ENCODE peak calls at places on chromosome 18, in seven cellular contexts. One of them, this sample, is unnamed.

GRCh38 chr18:30457156-30457555 is 585.4 kb downstream of the DSC3 start:
- DNase-seq in colonic mucosa: no peak
- DNase-seq in heart right ventricle: no peak
- DNase-seq in thyroid gland: no peak
- DNase-seq in GM23248: no peak
- DNase-seq in effector memory CD4-positive, alpha-beta T cell: no peak
- DNase-seq in GM12878: no peak
- DNase-seq in this sample: no peak

GRCh38 chr18:45291616-45292612 is 323.4 kb upstream of the SLC14A2 start:
- DNase-seq in colonic mucosa: no peak
- DNase-seq in heart right ventricle: no peak
- DNase-seq in thyroid gland: no peak
- DNase-seq in GM23248: peak; percentile 56
- DNase-seq in effector memory CD4-positive, alpha-beta T cell: no peak
- DNase-seq in GM12878: no peak
- DNase-seq in this sample: no peak

GRCh38 chr18:44079602-44080001 is 601.1 kb upstream of the SETBP1 start:
- DNase-seq in colonic mucosa: no peak
- DNase-seq in heart right ventricle: no peak
- DNase-seq in thyroid gland: no peak
- DNase-seq in GM23248: peak; percentile 69
- DNase-seq in effector memory CD4-positive, alpha-beta T cell: no peak
- DNase-seq in GM12878: no peak
- DNase-seq in this sample: no peak

GRCh38 chr18:79399275-79400081 is 3.7 kb downstream of the NFATC1 start:
- DNase-seq in colonic mucosa: no peak
- DNase-seq in heart right ventricle: no peak
- DNase-seq in thyroid gland: no peak
- DNase-seq in GM23248: peak; percentile 29
- DNase-seq in effector memory CD4-positive, alpha-beta T cell: no peak
- DNase-seq in GM12878: no peak
- DNase-seq in this sample: peak; percentile 61

GRCh38 chr18:74040459-74041332 is 106.9 kb downstream of the FBXO15 start:
- DNase-seq in colonic mucosa: peak; percentile 61
- DNase-seq in heart right ventricle: no peak
- DNase-seq in thyroid gland: no peak
- DNase-seq in GM23248: peak; percentile 56
- DNase-seq in effector memory CD4-positive, alpha-beta T cell: no peak
- DNase-seq in GM12878: no peak
- DNase-seq in this sample: peak; percentile 60

GRCh38 chr18:74286106-74286856 is 5.5 kb downstream of the CYB5A start:
- DNase-seq in colonic mucosa: no peak
- DNase-seq in heart right ventricle: no peak
- DNase-seq in thyroid gland: no peak
- DNase-seq in GM23248: peak; percentile 23
- DNase-seq in effector memory CD4-positive, alpha-beta T cell: no peak
- DNase-seq in GM12878: no peak
- DNase-seq in this sample: no peak

GRCh38 chr18:8635087-8635486 is 25.9 kb downstream of the RAB12 start:
- DNase-seq in colonic mucosa: no peak
- DNase-seq in heart right ventricle: no peak
- DNase-seq in thyroid gland: no peak
- DNase-seq in GM23248: peak; percentile 42
- DNase-seq in effector memory CD4-positive, alpha-beta T cell: no peak
- DNase-seq in GM12878: no peak
- DNase-seq in this sample: no peak

GRCh38 chr18:35132284-35132910 is 91.2 kb downstream of the MAPRE2 start:
- DNase-seq in colonic mucosa: no peak
- DNase-seq in heart right ventricle: no peak
- DNase-seq in thyroid gland: no peak
- DNase-seq in GM23248: no peak
- DNase-seq in effector memory CD4-positive, alpha-beta T cell: no peak
- DNase-seq in GM12878: no peak
- DNase-seq in this sample: no peak

GRCh38 chr18:36149514-36150289 is 20.0 kb downstream of the ELP2 start:
- DNase-seq in colonic mucosa: no peak
- DNase-seq in heart right ventricle: no peak
- DNase-seq in thyroid gland: no peak
- DNase-seq in GM23248: no peak
- DNase-seq in effector memory CD4-positive, alpha-beta T cell: no peak
- DNase-seq in GM12878: peak; percentile 32
- DNase-seq in this sample: no peak

GRCh38 chr18:35729971-35730668 is 148.6 kb downstream of the GALNT1 start:
- DNase-seq in colonic mucosa: no peak
- DNase-seq in heart right ventricle: no peak
- DNase-seq in thyroid gland: no peak
- DNase-seq in GM23248: no peak
- DNase-seq in effector memory CD4-positive, alpha-beta T cell: no peak
- DNase-seq in GM12878: no peak
- DNase-seq in this sample: no peak

GRCh38 chr18:59669872-59670657 is 27.2 kb downstream of the CCBE1 start:
- DNase-seq in colonic mucosa: no peak
- DNase-seq in heart right ventricle: no peak
- DNase-seq in thyroid gland: no peak
- DNase-seq in GM23248: peak; percentile 50
- DNase-seq in effector memory CD4-positive, alpha-beta T cell: no peak
- DNase-seq in GM12878: no peak
- DNase-seq in this sample: no peak

GRCh38 chr18:3710712-3711269 is 260.8 kb downstream of the TGIF1 start:
- DNase-seq in colonic mucosa: peak; percentile 89
- DNase-seq in heart right ventricle: no peak
- DNase-seq in thyroid gland: peak; percentile 75
- DNase-seq in GM23248: peak; percentile 56
- DNase-seq in effector memory CD4-positive, alpha-beta T cell: no peak
- DNase-seq in GM12878: no peak
- DNase-seq in this sample: peak; percentile 72

GRCh38 chr18:28588884-28589549 is 412.1 kb upstream of the CDH2 start:
- DNase-seq in colonic mucosa: no peak
- DNase-seq in heart right ventricle: no peak
- DNase-seq in thyroid gland: no peak
- DNase-seq in GM23248: peak; percentile 45
- DNase-seq in effector memory CD4-positive, alpha-beta T cell: no peak
- DNase-seq in GM12878: no peak
- DNase-seq in this sample: no peak

GRCh38 chr18:35041752-35042379 is 653 bp downstream of the MAPRE2 start:
- DNase-seq in colonic mucosa: peak; percentile 35
- DNase-seq in heart right ventricle: no peak
- DNase-seq in thyroid gland: no peak
- DNase-seq in GM23248: peak; percentile 32
- DNase-seq in effector memory CD4-positive, alpha-beta T cell: no peak
- DNase-seq in GM12878: no peak
- DNase-seq in this sample: no peak

GRCh38 chr18:10916865-10917264 is 232.5 kb downstream of the PIEZO2 start:
- DNase-seq in colonic mucosa: no peak
- DNase-seq in heart right ventricle: no peak
- DNase-seq in thyroid gland: no peak
- DNase-seq in GM23248: no peak
- DNase-seq in effector memory CD4-positive, alpha-beta T cell: no peak
- DNase-seq in GM12878: no peak
- DNase-seq in this sample: no peak

DNA sequence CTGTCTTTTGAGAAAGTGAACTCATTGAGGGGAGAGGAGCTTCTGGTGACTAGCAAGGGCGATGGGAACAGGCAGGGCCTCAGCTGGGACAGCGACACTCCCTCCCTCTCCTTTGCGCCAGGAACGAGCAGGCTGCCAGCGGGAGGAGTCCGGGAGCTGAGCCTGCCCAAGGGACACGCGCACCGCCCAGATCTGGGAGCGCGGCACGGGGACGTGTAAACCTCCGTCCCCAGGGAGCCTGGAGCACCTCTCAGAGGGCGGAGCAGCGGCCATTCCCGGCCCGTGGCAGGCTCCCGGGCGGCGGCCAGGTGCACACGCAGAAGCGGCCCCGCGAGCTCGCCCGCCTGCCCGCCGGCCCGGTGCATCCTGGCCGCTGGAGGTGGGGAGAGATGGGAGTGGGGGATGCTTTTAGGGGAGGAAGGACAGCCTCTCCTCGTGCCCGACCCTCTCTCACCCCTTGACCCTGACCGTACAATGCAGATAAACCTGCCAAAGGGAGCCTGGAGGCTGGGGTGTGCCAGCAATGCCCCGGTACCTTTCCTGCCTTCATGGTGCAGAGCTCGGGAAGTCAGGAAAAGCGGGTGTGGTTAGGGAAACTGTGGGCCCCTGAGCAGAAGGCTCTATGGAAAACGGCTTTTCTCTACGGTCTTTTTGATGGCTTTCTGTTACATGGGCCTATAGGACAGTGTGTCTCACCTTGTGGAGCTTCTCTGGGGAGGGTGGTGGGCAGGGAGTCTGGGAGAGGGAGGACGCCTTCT is 2.2 kb downstream of the AQP4 start:
- DNase-seq in colonic mucosa: peak; percentile 68
- DNase-seq in heart right ventricle: peak; percentile 61
- DNase-seq in thyroid gland: peak; percentile 96
- DNase-seq in GM23248: peak; percentile 3
- DNase-seq in effector memory CD4-positive, alpha-beta T cell: no peak
- DNase-seq in GM12878: no peak
- DNase-seq in this sample: peak; percentile 91
- H3K4me3 ChIP-seq in colonic mucosa: peak overlapping the region; percentile 31
- H3K4me3 ChIP-seq in heart right ventricle: peak overlapping the region; percentile 48
- H3K4me3 ChIP-seq in thyroid gland: peak overlapping the region; percentile 28
- H3K4me3 ChIP-seq in GM23248: no peak overlapping the region
- H3K4me3 ChIP-seq in effector memory CD4-positive, alpha-beta T cell: no peak overlapping the region
- H3K4me3 ChIP-seq in GM12878: no peak overlapping the region
- H3K4me3 ChIP-seq in this sample: peak overlapping the region; percentile 53

GRCh38 chr18:23876496-23876895 is 138.1 kb upstream of the TTC39C start:
- DNase-seq in colonic mucosa: no peak
- DNase-seq in heart right ventricle: no peak
- DNase-seq in thyroid gland: no peak
- DNase-seq in GM23248: no peak
- DNase-seq in effector memory CD4-positive, alpha-beta T cell: no peak
- DNase-seq in GM12878: no peak
- DNase-seq in this sample: no peak

GRCh38 chr18:23871410-23871809 is 143.1 kb upstream of the TTC39C start:
- DNase-seq in colonic mucosa: peak; percentile 62
- DNase-seq in heart right ventricle: peak; percentile 22
- DNase-seq in thyroid gland: no peak
- DNase-seq in GM23248: no peak
- DNase-seq in effector memory CD4-positive, alpha-beta T cell: peak; percentile 73
- DNase-seq in GM12878: peak; percentile 21
- DNase-seq in this sample: no peak

GRCh38 chr18:23870963-23871362 is 143.6 kb upstream of the TTC39C start:
- DNase-seq in colonic mucosa: peak; percentile 46
- DNase-seq in heart right ventricle: no peak
- DNase-seq in thyroid gland: no peak
- DNase-seq in GM23248: no peak
- DNase-seq in effector memory CD4-positive, alpha-beta T cell: no peak
- DNase-seq in GM12878: no peak
- DNase-seq in this sample: no peak

GRCh38 chr18:23875966-23876365 is 138.6 kb upstream of the TTC39C start:
- DNase-seq in colonic mucosa: no peak
- DNase-seq in heart right ventricle: no peak
- DNase-seq in thyroid gland: no peak
- DNase-seq in GM23248: no peak
- DNase-seq in effector memory CD4-positive, alpha-beta T cell: no peak
- DNase-seq in GM12878: no peak
- DNase-seq in this sample: no peak

DNA sequence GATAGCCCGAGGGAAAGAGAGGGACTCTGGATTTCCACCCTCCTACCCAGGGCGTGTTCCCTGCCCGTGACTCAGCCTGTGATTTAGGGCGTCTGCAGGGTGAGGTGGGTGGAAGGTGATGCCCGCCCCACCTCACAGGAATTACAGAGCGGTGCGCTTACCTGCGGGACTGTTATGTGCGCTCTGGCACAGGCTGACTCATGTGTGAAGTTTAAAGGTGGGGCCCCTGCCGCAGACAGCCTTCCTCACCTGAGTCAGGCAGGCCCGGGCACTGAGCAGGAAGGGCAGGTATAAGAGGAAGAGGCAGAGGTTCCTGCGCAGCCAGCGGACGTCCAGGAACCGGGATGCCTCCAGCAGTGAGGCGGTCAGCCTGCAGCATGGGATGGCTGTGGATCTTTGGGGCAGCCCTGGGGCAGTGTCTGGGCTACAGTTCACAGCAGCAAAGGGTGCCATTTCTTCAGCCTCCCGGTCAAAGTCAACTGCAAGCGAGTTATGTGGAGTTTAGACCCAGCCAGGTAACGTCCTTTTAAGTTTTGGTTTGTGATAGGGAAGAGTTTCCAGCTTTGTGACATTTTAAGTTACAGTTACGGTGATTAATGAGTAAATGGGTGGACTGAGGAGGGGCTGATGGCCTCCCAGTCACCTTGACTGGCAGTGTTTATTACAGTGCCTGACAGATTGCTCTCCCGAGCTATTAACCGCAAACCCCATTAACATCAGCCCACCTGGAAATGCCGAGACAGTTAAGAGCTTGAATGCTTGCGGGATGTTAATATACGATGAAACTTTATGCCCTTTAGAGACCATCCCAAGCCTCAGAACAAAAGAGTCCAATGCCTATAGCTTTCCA is 141.6 kb upstream of the TTC39C start:
- DNase-seq in colonic mucosa: peak; percentile 90
- DNase-seq in heart right ventricle: no peak
- DNase-seq in thyroid gland: no peak
- DNase-seq in GM23248: no peak
- DNase-seq in effector memory CD4-positive, alpha-beta T cell: peak; percentile 58
- DNase-seq in GM12878: no peak
- DNase-seq in this sample: no peak
- H3K4me1 ChIP-seq in colonic mucosa: no peaks in the 10 kb centered on the region
- H3K4me1 ChIP-seq in heart right ventricle: peaks cover 5% of the 10 kb centered on the region
- H3K4me1 ChIP-seq in thyroid gland: no peaks in the 10 kb centered on the region
- H3K4me1 ChIP-seq in GM23248: no peaks in the 10 kb centered on the region
- H3K4me1 ChIP-seq in effector memory CD4-positive, alpha-beta T cell: peaks cover 26% of the 10 kb centered on the region
- H3K4me1 ChIP-seq in GM12878: peaks cover 12% of the 10 kb centered on the region
- H3K4me1 ChIP-seq in this sample: no peaks in the 10 kb centered on the region

GRCh38 chr18:26312196-26312595 is 86.0 kb downstream of the TAF4B start:
- DNase-seq in colonic mucosa: no peak
- DNase-seq in heart right ventricle: no peak
- DNase-seq in thyroid gland: no peak
- DNase-seq in GM23248: no peak
- DNase-seq in effector memory CD4-positive, alpha-beta T cell: no peak
- DNase-seq in GM12878: no peak
- DNase-seq in this sample: no peak
- H3K36me3 ChIP-seq in colonic mucosa: no peaks in the 10 kb centered on the region
- H3K36me3 ChIP-seq in heart right ventricle: no peaks in the 10 kb centered on the region
- H3K36me3 ChIP-seq in thyroid gland: no peaks in the 10 kb centered on the region
- H3K36me3 ChIP-seq in GM23248: no peaks in the 10 kb centered on the region
- H3K36me3 ChIP-seq in effector memory CD4-positive, alpha-beta T cell: no peaks in the 10 kb centered on the region
- H3K36me3 ChIP-seq in GM12878: no peaks in the 10 kb centered on the region
- H3K36me3 ChIP-seq in this sample: no peaks in the 10 kb centered on the region

DNA sequence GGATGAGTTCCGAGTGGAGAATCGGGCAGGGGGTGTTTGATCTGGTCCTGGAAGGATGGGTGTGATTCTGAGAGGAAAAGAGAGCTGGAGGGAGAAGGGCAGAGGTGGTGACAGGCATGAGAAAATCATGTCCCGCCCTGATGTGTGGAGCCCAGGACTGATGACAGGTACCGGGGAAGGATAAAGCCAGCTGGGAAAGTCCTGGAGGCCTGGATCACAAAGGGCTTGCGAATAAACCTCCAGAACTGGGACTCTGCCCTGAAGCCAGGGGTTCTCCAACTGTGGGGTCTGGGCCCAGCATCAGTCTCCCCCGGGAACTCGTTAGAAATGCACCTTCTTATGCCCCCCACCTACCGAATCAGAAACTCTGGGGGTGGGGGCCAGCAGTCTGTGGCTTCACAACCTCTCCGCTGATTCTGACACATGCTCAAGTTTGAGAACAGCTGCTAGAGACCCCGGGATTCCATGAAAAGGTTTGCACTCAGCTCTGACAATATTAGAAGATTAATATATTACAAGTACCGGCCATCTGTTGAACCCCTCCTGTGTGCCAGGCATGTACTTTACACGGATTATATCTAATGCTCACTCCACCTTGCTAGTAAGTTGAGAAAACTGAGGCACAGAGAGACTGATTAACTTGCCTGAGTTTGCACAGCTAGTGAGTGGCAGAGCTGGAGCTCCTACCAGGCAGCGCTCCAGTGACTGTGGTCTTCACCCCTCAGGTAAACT is 8.0 kb downstream of the TNFRSF11A start:
- DNase-seq in colonic mucosa: no peak
- DNase-seq in heart right ventricle: no peak
- DNase-seq in thyroid gland: no peak
- DNase-seq in GM23248: no peak
- DNase-seq in effector memory CD4-positive, alpha-beta T cell: no peak
- DNase-seq in GM12878: no peak
- DNase-seq in this sample: no peak
- H3K4me3 ChIP-seq in colonic mucosa: no peak overlapping the region
- H3K4me3 ChIP-seq in heart right ventricle: no peak overlapping the region
- H3K4me3 ChIP-seq in thyroid gland: no peak overlapping the region
- H3K4me3 ChIP-seq in GM23248: no peak overlapping the region
- H3K4me3 ChIP-seq in effector memory CD4-positive, alpha-beta T cell: no peak overlapping the region
- H3K4me3 ChIP-seq in GM12878: no peak overlapping the region
- H3K4me3 ChIP-seq in this sample: no peak overlapping the region